ENCODE peak calls at places on chromosomes 13 and 19, in eight cellular contexts. B is tibial artery, J is cardiac fibroblast, Y is fibroblast of the conjunctiva, D is DMS53, W is small intestine, F is RPMI7951, T is NCI-H1092 treated with DMSO at 0.1 percent for 48 hours. M is an unnamed sample.

GRCh38 chr13:24035411-24035810 is 125.1 kb upstream of the SPATA13 start:
- DNase-seq in B (no peak), J (no peak), Y (no peak), D (no peak), W (no peak), F (no peak), T (no peak), M (no peak)

GRCh38 chr19:46270521-46271256 is 26.2 kb upstream of the HIF3A start:
- DNase-seq in B (no peak), J (no peak), Y (no peak), D (no peak), W (no peak), F (no peak), T (no peak), M (no peak)

GRCh38 chr19:10625003-10625761 is at the start of gene SLC44A2:
- DNase-seq in B (peak; percentile 65), J (peak; percentile 74), Y (peak; percentile 38), D (peak; percentile 92), W (peak; percentile 87), F (peak; percentile 60), T (peak; percentile 11), M (peak; percentile 55)

GRCh38 chr19:13742756-13743155 is 21.6 kb upstream of the MRI1 start:
- DNase-seq in B (no peak), J (no peak), Y (no peak), D (no peak), W (no peak), F (no peak), T (no peak), M (peak; percentile 55)

GRCh38 chr13:25372275-25373081 is 704 bp downstream of the ATP8A2 start:
- DNase-seq in B (no peak), J (no peak), Y (no peak), D (peak; percentile 54), W (no peak), F (no peak), T (peak; percentile 51), M (no peak)

GRCh38 chr19:45442927-45443461 is 19.3 kb upstream of the ERCC1 start:
- DNase-seq in B (peak; percentile 79), J (peak; percentile 48), Y (no peak), D (peak; percentile 49), W (peak; percentile 34), F (peak; percentile 73), T (no peak), M (peak; percentile 79)

GRCh38 chr19:45577111-45577905 is 7.3 kb downstream of the OPA3 start:
- DNase-seq in B (no peak), J (peak; percentile 87), Y (peak; percentile 58), D (peak; percentile 52), W (peak; percentile 31), F (peak; percentile 90), T (no peak), M (peak; percentile 74)

GRCh38 chr13:45786293-45786920 is 65.1 kb downstream of the SIAH3 start:
- DNase-seq in B (no peak), J (no peak), Y (no peak), D (no peak), W (peak; percentile 46), F (no peak), T (peak; percentile 62), M (peak; percentile 5)

GRCh38 chr13:110824901-110825300 is 90.0 kb downstream of the ANKRD10 start:
- DNase-seq in B (no peak), J (no peak), Y (no peak), D (no peak), W (no peak), F (no peak), T (no peak), M (no peak)

GRCh38 chr13:66665991-66666390 is 564.1 kb downstream of the PCDH9 start:
- DNase-seq in B (no peak), J (peak; percentile 83), Y (peak; percentile 64), D (peak; percentile 90), W (no peak), F (no peak), T (peak; percentile 69), M (peak; percentile 4)

GRCh38 chr19:34313188-34313587 is 51.8 kb upstream of the GPI start:
- DNase-seq in B (no peak), J (peak; percentile 81), Y (no peak), D (no peak), W (peak; percentile 46), F (no peak), T (no peak), M (peak; percentile 46)

GRCh38 chr19:1236566-1236965 is 1.2 kb downstream of the CBARP start:
- DNase-seq in B (no peak), J (no peak), Y (no peak), D (no peak), W (no peak), F (no peak), T (peak; percentile 28), M (no peak)

GRCh38 chr13:108342369-108343289 is 73.1 kb downstream of the TNFSF13B start:
- DNase-seq in B (no peak), J (peak; percentile 54), Y (peak; percentile 10), D (peak; percentile 32), W (peak; percentile 35), F (peak; percentile 1), T (peak; percentile 22), M (no peak)

GRCh38 chr19:1502433-1503088 is 10.3 kb downstream of the ADAMTSL5 start:
- DNase-seq in B (no peak), J (no peak), Y (no peak), D (no peak), W (no peak), F (no peak), T (no peak), M (no peak)

GRCh38 chr13:20401958-20402856 is 123.5 kb downstream of the CRYL1 start:
- DNase-seq in B (no peak), J (peak; percentile 39), Y (no peak), D (no peak), W (no peak), F (no peak), T (no peak), M (peak; percentile 44)

GRCh38 chr13:102878491-102878890 is 32.7 kb downstream of the ERCC5 start:
- DNase-seq in B (no peak), J (peak; percentile 85), Y (no peak), D (no peak), W (no peak), F (no peak), T (no peak), M (no peak)

GRCh38 chr19:43773725-43774102 is 7.1 kb downstream of the KCNN4 start:
- DNase-seq in B (no peak), J (no peak), Y (no peak), D (no peak), W (no peak), F (no peak), T (no peak), M (no peak)

GRCh38 chr19:53849237-53849676 is 18.4 kb upstream of the MYADM start:
- DNase-seq in B (no peak), J (peak; percentile 91), Y (no peak), D (no peak), W (no peak), F (peak; percentile 89), T (no peak), M (peak; percentile 47)

GRCh38 chr19:29871143-29871542 is 59.4 kb downstream of the CCNE1 start:
- DNase-seq in B (no peak), J (no peak), Y (no peak), D (no peak), W (no peak), F (no peak), T (no peak), M (no peak)

GRCh38 chr19:10644351-10645007 is 9.7 kb upstream of the ILF3 start:
- DNase-seq in B (peak; percentile 82), J (peak; percentile 81), Y (peak; percentile 57), D (peak; percentile 86), W (peak; percentile 78), F (peak; percentile 64), T (peak; percentile 62), M (peak; percentile 87)

GRCh38 chr13:73422973-73423372 is 364.2 kb downstream of the KLF5 start:
- DNase-seq in B (no peak), J (no peak), Y (no peak), D (no peak), W (peak; percentile 66), F (no peak), T (no peak), M (no peak)